ENCODE peak calls at places on chromosomes 16 and 17, in four cellular contexts. L, N, B and I are unnamed samples.

GRCh38 chr16:12617401-12617819 is 186.3 kb downstream of the CPPED1 start:
- DNase-seq in L (no peak), N (peak; percentile 34), B (no peak), I (no peak)

GRCh38 chr17:40548491-40548981 is 16.7 kb downstream of the CCR7 start:
- DNase-seq in L (peak; percentile 9), N (peak; percentile 53), B (no peak), I (no peak)

GRCh38 chr17:39225974-39226683 is 384 bp upstream of the STAC2 start:
- DNase-seq in L (peak; percentile 38), N (no peak), B (peak; percentile 91), I (peak; percentile 78)

GRCh38 chr16:76194621-76195015 is 82.6 kb upstream of the CNTNAP4 start:
- DNase-seq in L (no peak), N (no peak), B (no peak), I (no peak)

GRCh38 chr17:65389956-65390355 is 171.5 kb downstream of the AXIN2 start:
- DNase-seq in L (no peak), N (no peak), B (no peak), I (no peak)

GRCh38 chr16:83797013-83797412 is 10.8 kb upstream of the HSBP1 start:
- DNase-seq in L (no peak), N (no peak), B (no peak), I (no peak)

GRCh38 chr17:30378191-30378796 is 433 bp upstream of the CPD start:
- DNase-seq in L (peak; percentile 40), N (no peak), B (no peak), I (peak; percentile 29)

GRCh38 chr17:73465130-73465529 is 153.3 kb upstream of the CDC42EP4 start:
- DNase-seq in L (no peak), N (no peak), B (no peak), I (no peak)

GRCh38 chr16:71460246-71460645 is 1.8 kb downstream of the ZNF23 start:
- DNase-seq in L (no peak), N (no peak), B (no peak), I (no peak)

GRCh38 chr17:1896243-1897163 is 66.7 kb downstream of the RPA1 start:
- DNase-seq in L (no peak), N (no peak), B (no peak), I (no peak)

GRCh38 chr17:73179387-73179786 is 13.5 kb upstream of the COG1 start:
- DNase-seq in L (no peak), N (no peak), B (no peak), I (no peak)

GRCh38 chr17:75647061-75647460 is 13.8 kb downstream of the SMIM5 start:
- DNase-seq in L (no peak), N (no peak), B (no peak), I (no peak)

GRCh38 chr17:61849674-61850073 is 13.7 kb downstream of the BRIP1 start:
- DNase-seq in L (no peak), N (no peak), B (no peak), I (no peak)

GRCh38 chr17:47800686-47801085 is 20.9 kb downstream of the OSBPL7 start:
- DNase-seq in L (no peak), N (no peak), B (no peak), I (no peak)

DNA sequence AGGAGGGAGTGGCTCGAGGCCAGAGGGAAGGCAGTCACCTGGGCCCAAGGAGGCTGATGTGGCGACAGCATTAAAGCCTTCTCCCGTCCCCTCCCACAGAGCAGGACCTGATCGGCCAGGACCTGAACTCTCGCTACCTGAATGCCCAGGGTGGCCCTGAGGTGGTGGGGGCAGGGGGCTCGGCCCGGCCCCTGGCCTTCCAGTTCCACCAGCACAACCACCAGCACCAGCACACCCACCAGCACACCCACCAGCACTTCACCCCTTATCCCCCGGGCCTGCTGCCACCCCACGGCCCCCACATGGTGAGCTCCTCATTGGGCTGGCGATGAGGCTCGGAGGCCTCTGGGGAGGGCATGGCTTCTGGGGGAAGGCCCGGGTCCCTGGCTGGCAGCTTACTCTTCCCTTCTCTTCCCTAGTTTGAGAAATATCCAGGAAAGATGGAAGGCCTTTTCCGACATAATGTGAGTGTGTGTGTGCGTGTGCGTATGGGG is 6.4 kb downstream of the FBRS start:
- DNase-seq in L (no peak), N (no peak), B (no peak), I (no peak)
- H3K4me1 ChIP-seq in L (peaks cover 63% of the 10 kb centered on the region), N (peaks cover 50% of the 10 kb centered on the region), B (peaks cover 14% of the 10 kb centered on the region), I (peaks cover 11% of the 10 kb centered on the region)

GRCh38 chr16:64455275-64455674 is 666.6 kb downstream of the CDH11 start:
- DNase-seq in L (no peak), N (no peak), B (no peak), I (no peak)
- H3K27ac ChIP-seq in L (no peak overlapping the region), N (no peak overlapping the region), B (no peak overlapping the region), I (no peak overlapping the region)

GRCh38 chr17:66670211-66670610 is 164.7 kb upstream of the CACNG5 start:
- DNase-seq in L (no peak), N (no peak), B (no peak), I (no peak)
- TF ChIP-seq EP300 in L (no peak), N (no peak), B (no peak), I (no peak)

GRCh38 chr17:17018021-17018441 is 24.2 kb upstream of the MPRIP start:
- DNase-seq in L (no peak), N (no peak), B (no peak), I (peak; percentile 7)
- H3K4me1 ChIP-seq in L (peaks cover 42% of the 10 kb centered on the region), N (no peaks in the 10 kb centered on the region), B (peaks cover 71% of the 10 kb centered on the region), I (no peaks in the 10 kb centered on the region)